ENCODE peak calls at places on chromosome 3, in five cellular contexts. T, N, K, D and O are unnamed samples.
A peak's percentile ranks its signal among the peaks of the same experiment; 100 is the strongest.

GRCh38 chr3:132854856-132855535 is 132.8 kb upstream of the NPHP3 start:
- DNase-seq in T (no peak), N (no peak), K (no peak), D (no peak), O (no peak)

GRCh38 chr3:66406186-66406585 is 94.6 kb downstream of the LRIG1 start:
- DNase-seq in T (no peak), N (no peak), K (no peak), D (no peak), O (no peak)

GRCh38 chr3:197847866-197848401 is 56.9 kb downstream of the LRCH3 start:
- DNase-seq in T (peak; percentile 15), N (no peak), K (peak; percentile 63), D (no peak), O (no peak)

GRCh38 chr3:150407818-150408231 is 273 bp upstream of the TSC22D2 start:
- DNase-seq in T (no peak), N (no peak), K (no peak), D (peak; percentile 78), O (no peak)

GRCh38 chr3:197298341-197298857 is at the start of gene DLG1:
- DNase-seq in T (peak; percentile 95), N (peak; percentile 91), K (peak; percentile 92), D (peak; percentile 38), O (peak; percentile 77)

GRCh38 chr3:155890671-155891190 is 20.3 kb downstream of the GMPS start:
- DNase-seq in T (peak; percentile 96), N (no peak), K (no peak), D (no peak), O (no peak)

GRCh38 chr3:59189561-59190338 is 139.9 kb upstream of the CFAP20DC start:
- DNase-seq in T (no peak), N (no peak), K (no peak), D (no peak), O (no peak)

GRCh38 chr3:426056-426455 is 229.5 kb downstream of the CHL1 start:
- DNase-seq in T (no peak), N (no peak), K (no peak), D (no peak), O (no peak)

GRCh38 chr3:196902296-196902695 is 34.6 kb downstream of the SENP5 start:
- DNase-seq in T (no peak), N (no peak), K (no peak), D (no peak), O (no peak)

GRCh38 chr3:16692486-16693378 is 87.5 kb upstream of the DAZL start:
- DNase-seq in T (no peak), N (no peak), K (no peak), D (no peak), O (no peak)

GRCh38 chr3:13537926-13538325 is 11.0 kb upstream of the FBLN2 start:
- DNase-seq in T (peak; percentile 48), N (no peak), K (no peak), D (no peak), O (no peak)

GRCh38 chr3:183980408-183980807 is 37.3 kb downstream of the ABCC5 start:
- DNase-seq in T (no peak), N (peak; percentile 40), K (no peak), D (no peak), O (no peak)

GRCh38 chr3:98398513-98398912 is 8.0 kb downstream of the OR5K3 start:
- DNase-seq in T (no peak), N (no peak), K (no peak), D (no peak), O (no peak)

GRCh38 chr3:12966847-12967750 is 106.1 kb downstream of the IQSEC1 start:
- DNase-seq in T (no peak), N (no peak), K (peak; percentile 43), D (no peak), O (no peak)

GRCh38 chr3:28080716-28081115 is 160.7 kb upstream of the CMC1 start:
- DNase-seq in T (no peak), N (no peak), K (no peak), D (no peak), O (no peak)

GRCh38 chr3:28081533-28081947 is 159.9 kb upstream of the CMC1 start:
- DNase-seq in T (no peak), N (no peak), K (no peak), D (no peak), O (no peak)

GRCh38 chr3:28077566-28077965 is 163.9 kb upstream of the CMC1 start:
- DNase-seq in T (no peak), N (peak; percentile 16), K (no peak), D (no peak), O (no peak)
- TF ChIP-seq CTCF in T (no peak), N (no peak), K (no peak), D (no peak), O (no peak)

GRCh38 chr3:53240989-53241972 is 14.5 kb downstream of the TKT start:
- DNase-seq in T (no peak), N (peak; percentile 75), K (no peak), D (no peak), O (no peak)
- H3K4me1 ChIP-seq in T (peaks cover 7% of the 10 kb centered on the region), N (peaks cover 88% of the 10 kb centered on the region), K (no peaks in the 10 kb centered on the region), D (peaks cover 19% of the 10 kb centered on the region), O (peaks cover 7% of the 10 kb centered on the region)

GRCh38 chr3:27632431-27633223 is 89.5 kb downstream of the EOMES start:
- DNase-seq in T (no peak), N (peak; percentile 43), K (no peak), D (no peak), O (peak; percentile 37)

GRCh38 chr3:27629381-27629780 is 92.7 kb downstream of the EOMES start:
- DNase-seq in T (no peak), N (no peak), K (no peak), D (no peak), O (no peak)

GRCh38 chr3:27637346-27638000 is 84.7 kb downstream of the EOMES start:
- DNase-seq in T (no peak), N (peak; percentile 30), K (no peak), D (peak; percentile 33), O (no peak)

GRCh38 chr3:27630892-27631291 is 91.2 kb downstream of the EOMES start:
- DNase-seq in T (no peak), N (no peak), K (no peak), D (no peak), O (no peak)

GRCh38 chr3:27633224-27633545 is 88.9 kb downstream of the EOMES start:
- DNase-seq in T (no peak), N (no peak), K (no peak), D (no peak), O (no peak)
- H3K4me3 ChIP-seq in T (no peak overlapping the region), N (no peak overlapping the region), K (no peak overlapping the region), D (peak overlapping the region; percentile 63), O (peak overlapping the region; percentile 71)

DNA sequence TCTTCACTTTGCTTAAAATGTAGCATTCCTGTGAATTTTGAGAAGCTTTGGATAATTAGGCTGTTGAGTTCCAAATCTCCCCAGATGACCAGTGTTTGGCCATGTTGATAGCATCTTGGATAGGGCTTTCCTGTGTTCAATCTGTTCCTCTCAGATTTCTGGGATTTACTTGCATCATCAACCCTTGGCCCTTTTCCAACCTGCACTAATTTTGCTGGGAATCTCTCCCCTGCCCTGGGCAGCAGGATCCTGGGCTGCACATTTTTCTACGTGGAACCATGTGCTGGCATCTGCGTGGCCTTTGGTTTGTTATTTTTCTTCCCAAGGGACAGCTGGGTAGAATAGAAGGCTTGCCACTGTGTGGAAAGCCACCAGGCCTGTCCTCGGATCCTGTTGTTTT is 75.4 kb upstream of the PLXNA1 start:
- DNase-seq in T (no peak), N (no peak), K (no peak), D (no peak), O (no peak)
- TF ChIP-seq CTCF in T (no peak), N (no peak), K (no peak), D (no peak), O (no peak)

GRCh38 chr3:120436523-120437050 is 14.2 kb downstream of the FSTL1 start:
- DNase-seq in T (no peak), N (no peak), K (no peak), D (no peak), O (no peak)
- H3K4me1 ChIP-seq in T (no peaks in the 10 kb centered on the region), N (peaks cover 6% of the 10 kb centered on the region), K (no peaks in the 10 kb centered on the region), D (peaks cover 94% of the 10 kb centered on the region), O (no peaks in the 10 kb centered on the region)

GRCh38 chr3:50620420-50620819 is 3.5 kb downstream of the MAPKAPK3 start:
- DNase-seq in T (no peak), N (no peak), K (peak; percentile 48), D (no peak), O (no peak)
- H3K4me3 ChIP-seq in T (no peak overlapping the region), N (no peak overlapping the region), K (peak overlapping the region; percentile 56), D (no peak overlapping the region), O (no peak overlapping the region)

GRCh38 chr3:141217389-141217788 is 14.2 kb upstream of the PXYLP1 start:
- DNase-seq in T (no peak), N (no peak), K (no peak), D (no peak), O (no peak)
- TF ChIP-seq CTCF in T (no peak), N (no peak), K (no peak), D (no peak), O (no peak)